ENCODE peak calls at places on chromosomes 2 and 18, in six cellular contexts. E is neuronal stem cell, G is H1, R is H9, I is IMR-90, K is trophoblast cell. N is an unnamed sample.

GRCh38 chr2:240565267-240566202 is 2.7 kb upstream of the RNPEPL1 start:
- DNase-seq in I (peak; percentile 57), E (no peak), G (peak; percentile 41), R (peak; percentile 22), K (peak; percentile 94), N (peak; percentile 92)

GRCh38 chr2:104502904-104503303 is 351.0 kb upstream of the POU3F3 start:
- DNase-seq in I (no peak), G (no peak), K (no peak), E (no peak), R (no peak), N (no peak)

GRCh38 chr18:39311111-39311712 is 1745.6 kb upstream of the CELF4 start:
- DNase-seq in I (no peak), K (no peak), E (no peak), G (no peak), R (no peak), N (no peak)

GRCh38 chr2:116987447-116987846 is 827.0 kb upstream of the DDX18 start:
- DNase-seq in E (no peak), K (no peak), R (no peak), G (no peak), I (no peak), N (no peak)

GRCh38 chr18:24515721-24516120 is 55.3 kb downstream of the HRH4 start:
- DNase-seq in I (no peak), K (no peak), R (no peak), E (no peak), G (no peak), N (no peak)

GRCh38 chr18:50977037-50977760 is 9.4 kb downstream of the ELAC1 start:
- DNase-seq in K (no peak), E (no peak), I (no peak), R (no peak), G (no peak), N (no peak)

GRCh38 chr2:199278099-199278498 is 179.6 kb downstream of the SATB2 start:
- DNase-seq in K (no peak), R (no peak), G (no peak), E (no peak), I (peak; percentile 58), N (no peak)

GRCh38 chr2:18171191-18172139 is 293.0 kb downstream of the KCNS3 start:
- DNase-seq in G (no peak), R (no peak), I (peak; percentile 65), K (no peak), E (no peak), N (peak; percentile 66)

GRCh38 chr2:237693281-237694039 is 66.1 kb downstream of the LRRFIP1 start:
- DNase-seq in E (no peak), I (peak; percentile 69), G (no peak), K (peak; percentile 45), R (no peak), N (peak; percentile 74)

GRCh38 chr2:189129971-189130370 is 49.6 kb downstream of the COL5A2 start:
- DNase-seq in G (no peak), E (no peak), R (no peak), K (no peak), I (peak; percentile 91), N (peak; percentile 90)

GRCh38 chr2:106201656-106202055 is 7.6 kb upstream of the UXS1 start:
- DNase-seq in G (no peak), I (no peak), E (no peak), R (no peak), K (no peak), N (no peak)

GRCh38 chr18:3032721-3033120 is 19.8 kb upstream of the LPIN2 start:
- DNase-seq in K (no peak), I (no peak), G (no peak), E (no peak), R (no peak), N (no peak)

GRCh38 chr2:127611076-127611925 is 34.7 kb upstream of the GPR17 start:
- DNase-seq in I (no peak), G (no peak), E (no peak), R (peak; percentile 25), K (no peak), N (no peak)

GRCh38 chr2:178531161-178531560 is 50.9 kb downstream of the PLEKHA3 start:
- DNase-seq in I (no peak), K (no peak), E (no peak), G (no peak), R (no peak), N (no peak)

GRCh38 chr2:217932661-217933325 is 70.0 kb downstream of the TNS1 start:
- DNase-seq in R (no peak), G (no peak), E (no peak), I (no peak), K (no peak), N (no peak)

GRCh38 chr2:234676109-234676858 is 179.4 kb upstream of the ARL4C start:
- DNase-seq in I (no peak), R (peak; percentile 17), K (peak; percentile 25), G (no peak), E (no peak), N (no peak)

GRCh38 chr18:73110307-73110706 is 242.5 kb upstream of the NETO1 start:
- DNase-seq in G (no peak), I (no peak), K (no peak), E (no peak), R (no peak), N (no peak)

GRCh38 chr2:43905388-43905803 is 66.6 kb downstream of the ABCG8 start:
- DNase-seq in E (no peak), G (no peak), I (no peak), R (no peak), K (peak; percentile 88), N (no peak)

GRCh38 chr2:191979221-191979730 is 132.4 kb upstream of the CAVIN2 start:
- DNase-seq in R (no peak), E (no peak), I (no peak), G (no peak), K (no peak), N (no peak)

GRCh38 chr2:35374845-35375244 is 980.7 kb upstream of the CRIM1 start:
- DNase-seq in R (no peak), K (no peak), G (no peak), E (no peak), I (no peak), N (no peak)

GRCh38 chr2:152555048-152555447 is 162.2 kb downstream of the PRPF40A start:
- DNase-seq in E (no peak), K (no peak), I (no peak), R (no peak), G (no peak), N (no peak)

GRCh38 chr2:3131636-3132326 is 245.8 kb downstream of the EIPR1 start:
- DNase-seq in R (no peak), I (no peak), G (no peak), E (no peak), K (no peak), N (no peak)

GRCh38 chr2:75462714-75463113 is 98.0 kb downstream of the EVA1A start:
- DNase-seq in K (no peak), I (no peak), G (no peak), R (no peak), E (no peak), N (no peak)

GRCh38 chr18:54338230-54338629 is 19.4 kb downstream of the STARD6 start:
- DNase-seq in I (no peak), G (no peak), K (no peak), E (no peak), R (no peak), N (no peak)

GRCh38 chr18:58290059-58290747 is 246.2 kb downstream of the NEDD4L start:
- DNase-seq in R (no peak), E (no peak), I (peak; percentile 80), G (no peak), K (no peak), N (peak; percentile 74)

GRCh38 chr2:146874260-146874658 is 970.6 kb upstream of the ACVR2A start:
- DNase-seq in G (no peak), R (no peak), I (no peak), K (peak; percentile 18), E (no peak), N (peak; percentile 27)

GRCh38 chr2:109124982-109125594 is 3.9 kb upstream of the SH3RF3 start:
- DNase-seq in E (no peak), I (no peak), K (no peak), G (peak; percentile 48), R (no peak), N (no peak)

GRCh38 chr2:113979172-113980128 is 89.6 kb downstream of the ACTR3 start:
- DNase-seq in R (peak; percentile 70), E (no peak), K (peak; percentile 13), I (no peak), G (peak; percentile 88), N (no peak)

GRCh38 chr2:11687736-11688135 is 17.7 kb upstream of the NTSR2 start:
- DNase-seq in G (no peak), E (no peak), R (no peak), K (peak; percentile 79), I (no peak), N (no peak)
- H4K91ac ChIP-seq in G (no peak overlapping the region), E (no peak overlapping the region), R (no peak overlapping the region), K (no peak overlapping the region), I (no peak overlapping the region), N (peak overlapping the region; percentile 29)

DNA sequence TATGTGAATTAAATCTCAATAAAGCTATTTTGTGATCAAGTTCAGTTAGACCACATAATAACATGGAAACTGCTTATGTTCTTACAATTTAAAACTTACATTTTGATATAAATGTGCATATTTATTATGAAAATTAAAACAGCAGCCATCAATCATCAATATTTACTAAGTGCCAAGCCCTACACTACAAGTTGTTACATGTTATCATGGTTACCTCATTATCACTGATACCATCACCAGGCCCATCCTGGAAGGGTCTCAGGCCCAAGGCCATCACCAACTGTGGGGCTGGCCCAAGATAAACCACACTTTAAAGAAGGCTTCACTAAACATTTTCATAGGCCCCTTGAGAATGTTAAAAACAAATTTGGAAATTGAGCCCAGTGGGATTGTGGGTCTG is 6.4 kb downstream of the ITSN2 start:
- DNase-seq in E (no peak), K (no peak), R (no peak), I (no peak), G (no peak), N (no peak)
- H3K4me2 ChIP-seq in E (no peak overlapping the region), K (no peak overlapping the region), R (no peak overlapping the region), I (no peak overlapping the region), G (no peak overlapping the region), N (no peak overlapping the region)

DNA sequence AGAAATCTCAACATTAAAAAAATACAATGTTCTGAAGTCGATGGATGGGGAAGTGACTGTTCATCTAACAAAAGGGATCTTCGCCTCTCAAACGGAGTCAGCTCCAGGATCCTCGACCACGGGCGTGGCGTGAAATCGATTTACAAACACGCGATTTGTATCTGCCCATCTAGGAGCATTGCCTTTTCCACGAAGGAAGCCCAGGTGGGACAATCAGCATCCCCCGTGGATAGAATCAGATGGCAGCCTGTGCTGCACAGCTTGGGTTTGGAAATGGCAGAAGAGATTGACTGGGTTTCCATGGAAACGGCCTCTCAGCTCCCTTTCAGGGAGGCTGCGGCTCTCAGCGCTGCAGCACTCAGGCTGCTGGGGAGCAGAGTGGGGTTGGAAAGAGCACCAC is 110.8 kb upstream of the PXDN start:
- DNase-seq in E (peak; percentile 73), I (no peak), R (peak; percentile 74), G (peak; percentile 69), K (no peak), N (no peak)
- H4K91ac ChIP-seq in E (no peak overlapping the region), I (no peak overlapping the region), R (no peak overlapping the region), G (no peak overlapping the region), K (no peak overlapping the region), N (no peak overlapping the region)

GRCh38 chr2:44949329-44950151 is 8.0 kb downstream of the SIX3 start:
- DNase-seq in R (peak; percentile 85), E (peak; percentile 94), K (no peak), I (peak; percentile 12), G (peak; percentile 83), N (peak; percentile 30)
- H3K4me2 ChIP-seq in R (peak overlapping the region; percentile 33), E (peak overlapping the region; percentile 58), K (peak overlapping the region; percentile 38), I (peak overlapping the region; percentile 30), G (peak overlapping the region; percentile 79), N (peak overlapping the region; percentile 72)

GRCh38 chr2:120472031-120472430 is 126.1 kb downstream of the INHBB start:
- DNase-seq in I (no peak), K (peak; percentile 16), E (no peak), R (no peak), G (no peak), N (no peak)
- H4K91ac ChIP-seq in I (no peak overlapping the region), K (no peak overlapping the region), E (no peak overlapping the region), R (no peak overlapping the region), G (no peak overlapping the region), N (no peak overlapping the region)

GRCh38 chr2:98479959-98480524 is 35.4 kb downstream of the INPP4A start:
- DNase-seq in K (peak; percentile 43), G (no peak), E (no peak), I (peak; percentile 62), R (no peak), N (peak; percentile 42)
- H3K4me2 ChIP-seq in K (no peak overlapping the region), G (no peak overlapping the region), E (no peak overlapping the region), I (no peak overlapping the region), R (no peak overlapping the region), N (no peak overlapping the region)

N was measured in mesenchymal stem cell.